ENCODE peak calls at places on chromosome 12, in ten cellular contexts. T is progenitor cell of endocrine pancreas; W is H7; A is sigmoid colon; J is lower lobe of right lung; V is astrocyte of the cerebellum; X is upper lobe of right lung; Q is KBM-7; F is CD4-positive, alpha-beta memory T cell; E is AML-193. Y is an unnamed sample.

GRCh38 chr12:639988-640387 is 23.3 kb downstream of the NINJ2 start:
- DNase-seq in T (no peak), W (no peak), A (no peak), J (no peak), V (no peak), X (no peak), Q (no peak), F (no peak), E (no peak), Y (no peak)

GRCh38 chr12:42961395-42961794 is 371.8 kb upstream of the PRICKLE1 start:
- DNase-seq in T (no peak), W (no peak), A (no peak), J (no peak), V (peak), X (no peak), Q (no peak), F (no peak), E (no peak), Y (no peak)

GRCh38 chr12:75977952-75978671 is 53.5 kb downstream of the PHLDA1 start:
- DNase-seq in T (no peak), W (no peak), A (peak), J (no peak), V (peak), X (no peak), Q (peak), F (peak), E (peak), Y (peak)

GRCh38 chr12:115916910-115917668 is 360.4 kb downstream of the MED13L start:
- DNase-seq in T (peak), W (peak), A (peak), J (peak), V (no peak), X (peak), Q (peak), F (peak), E (no peak), Y (no peak)

GRCh38 chr12:82130763-82131162 is 227.4 kb downstream of the CCDC59 start:
- DNase-seq in T (no peak), W (no peak), A (no peak), J (no peak), V (no peak), X (no peak), Q (no peak), F (no peak), E (peak), Y (no peak)

GRCh38 chr12:3537916-3538690 is 47.1 kb downstream of the PRMT8 start:
- DNase-seq in T (no peak), W (no peak), A (no peak), J (no peak), V (no peak), X (no peak), Q (no peak), F (no peak), E (no peak), Y (no peak)

GRCh38 chr12:40718878-40719372 is 26.7 kb downstream of the CNTN1 start:
- DNase-seq in T (no peak), W (no peak), A (no peak), J (no peak), V (no peak), X (no peak), Q (no peak), F (no peak), E (no peak), Y (no peak)

GRCh38 chr12:132224484-132224883 is 80.2 kb downstream of the NOC4L start:
- DNase-seq in T (no peak), W (no peak), A (no peak), J (no peak), V (no peak), X (no peak), Q (no peak), F (no peak), E (no peak), Y (no peak)

GRCh38 chr12:75706786-75707605 is 195.6 kb upstream of the KRR1 start:
- DNase-seq in T (no peak), W (no peak), A (no peak), J (no peak), V (no peak), X (no peak), Q (peak), F (no peak), E (no peak), Y (peak)

GRCh38 chr12:20369164-20370000 is 1.0 kb downstream of the PDE3A start:
- DNase-seq in T (peak), W (peak), A (peak), J (peak), V (no peak), X (peak), Q (peak), F (no peak), E (no peak), Y (no peak)

GRCh38 chr12:124921200-124922008 is 7.0 kb upstream of the UBC start:
- DNase-seq in T (no peak), W (peak), A (peak), J (peak), V (no peak), X (no peak), Q (peak), F (peak), E (no peak), Y (no peak)

GRCh38 chr12:130126023-130126432 is 36.2 kb upstream of the FZD10 start:
- DNase-seq in T (no peak), W (peak), A (no peak), J (no peak), V (no peak), X (no peak), Q (no peak), F (no peak), E (no peak), Y (no peak)